ENCODE peak calls at places on chromosomes 1 and 21, in four cellular contexts. One of them, this sample, is unnamed. For H3K9me3 and H3K36me3, the result is how much of the 10 kb centered on the place peaks cover.

GRCh38 chr1:230797376-230798186 is 50.4 kb downstream of the CAPN9 start:
- DNase-seq in MM.1S: peak
- DNase-seq in transverse colon: peak
- DNase-seq in CD8-positive, alpha-beta memory T cell: no peak
- DNase-seq in this sample: no peak

GRCh38 chr1:161013591-161014513 is 7.1 kb downstream of the F11R start:
- DNase-seq in transverse colon: peak
- DNase-seq in MM.1S: peak
- DNase-seq in CD8-positive, alpha-beta memory T cell: peak
- DNase-seq in this sample: peak

GRCh38 chr1:34982820-34983376 is 2.2 kb downstream of the TMEM35B start:
- DNase-seq in CD8-positive, alpha-beta memory T cell: no peak
- DNase-seq in transverse colon: no peak
- DNase-seq in MM.1S: no peak
- DNase-seq in this sample: no peak

GRCh38 chr1:225998560-225999226 is 450 bp downstream of the SDE2 start:
- DNase-seq in CD8-positive, alpha-beta memory T cell: no peak
- DNase-seq in MM.1S: no peak
- DNase-seq in transverse colon: no peak
- DNase-seq in this sample: no peak

GRCh38 chr1:4128616-4129015 is 228.5 kb upstream of the C1orf174 start:
- DNase-seq in transverse colon: no peak
- DNase-seq in CD8-positive, alpha-beta memory T cell: no peak
- DNase-seq in MM.1S: no peak
- DNase-seq in this sample: peak

GRCh38 chr1:55280731-55281130 is 65.6 kb upstream of the USP24 start:
- DNase-seq in MM.1S: no peak
- DNase-seq in CD8-positive, alpha-beta memory T cell: no peak
- DNase-seq in transverse colon: no peak
- DNase-seq in this sample: no peak

GRCh38 chr21:26795398-26795790 is 49.8 kb downstream of the ADAMTS1 start:
- DNase-seq in MM.1S: no peak
- DNase-seq in transverse colon: no peak
- DNase-seq in CD8-positive, alpha-beta memory T cell: no peak
- DNase-seq in this sample: no peak

GRCh38 chr1:96730574-96731298 is 9.2 kb downstream of the PTBP2 start:
- DNase-seq in MM.1S: no peak
- DNase-seq in CD8-positive, alpha-beta memory T cell: no peak
- DNase-seq in transverse colon: no peak
- DNase-seq in this sample: no peak

GRCh38 chr21:38831526-38832467 is 26.1 kb downstream of the ETS2 start:
- DNase-seq in CD8-positive, alpha-beta memory T cell: no peak
- DNase-seq in MM.1S: peak
- DNase-seq in transverse colon: peak
- DNase-seq in this sample: no peak

GRCh38 chr1:118949317-118949716 is 38.8 kb downstream of the TBX15 start:
- DNase-seq in transverse colon: no peak
- DNase-seq in MM.1S: no peak
- DNase-seq in CD8-positive, alpha-beta memory T cell: no peak
- DNase-seq in this sample: no peak

GRCh38 chr1:54489627-54490240 is 58.3 kb upstream of the ACOT11 start:
- DNase-seq in CD8-positive, alpha-beta memory T cell: no peak
- DNase-seq in transverse colon: no peak
- DNase-seq in MM.1S: no peak
- DNase-seq in this sample: no peak

GRCh38 chr1:180594723-180595122 is 36.0 kb downstream of the OVAAL start:
- DNase-seq in MM.1S: no peak
- DNase-seq in transverse colon: no peak
- DNase-seq in CD8-positive, alpha-beta memory T cell: no peak
- DNase-seq in this sample: no peak

GRCh38 chr21:31905444-31906400 is 32.9 kb downstream of the HUNK start:
- DNase-seq in CD8-positive, alpha-beta memory T cell: no peak
- DNase-seq in MM.1S: no peak
- DNase-seq in transverse colon: no peak
- DNase-seq in this sample: no peak

GRCh38 chr1:151047591-151047924 is at the start of gene C1orf56:
- DNase-seq in transverse colon: peak
- DNase-seq in MM.1S: peak
- DNase-seq in CD8-positive, alpha-beta memory T cell: peak
- DNase-seq in this sample: peak

GRCh38 chr1:39497570-39497969 is 6.1 kb downstream of the BMP8A start:
- DNase-seq in MM.1S: no peak
- DNase-seq in transverse colon: no peak
- DNase-seq in CD8-positive, alpha-beta memory T cell: no peak
- DNase-seq in this sample: no peak

GRCh38 chr1:160085686-160086089 is 4.3 kb downstream of the KCNJ9 start:
- DNase-seq in MM.1S: peak
- DNase-seq in CD8-positive, alpha-beta memory T cell: peak
- DNase-seq in transverse colon: peak
- DNase-seq in this sample: peak

GRCh38 chr1:145784409-145784808 is 39.5 kb downstream of the RNF115 start:
- DNase-seq in CD8-positive, alpha-beta memory T cell: no peak
- DNase-seq in transverse colon: no peak
- DNase-seq in MM.1S: no peak
- DNase-seq in this sample: no peak

GRCh38 chr1:12532405-12533315 is 85.3 kb downstream of the DHRS3 start:
- DNase-seq in MM.1S: no peak
- DNase-seq in transverse colon: no peak
- DNase-seq in CD8-positive, alpha-beta memory T cell: no peak
- DNase-seq in this sample: no peak

GRCh38 chr21:44498965-44499560 is 40.9 kb downstream of the KRTAP10-1 start:
- DNase-seq in CD8-positive, alpha-beta memory T cell: no peak
- DNase-seq in MM.1S: no peak
- DNase-seq in transverse colon: peak
- DNase-seq in this sample: no peak

GRCh38 chr1:32464716-32465540 is at the start of gene ZBTB8B:
- DNase-seq in CD8-positive, alpha-beta memory T cell: no peak
- DNase-seq in transverse colon: peak
- DNase-seq in MM.1S: peak
- DNase-seq in this sample: peak

GRCh38 chr1:162984699-162985098 is 84.5 kb upstream of the RGS4 start:
- DNase-seq in transverse colon: no peak
- DNase-seq in CD8-positive, alpha-beta memory T cell: no peak
- DNase-seq in MM.1S: no peak
- DNase-seq in this sample: no peak

GRCh38 chr1:160367934-160368923 is 1.4 kb downstream of the NHLH1 start:
- DNase-seq in MM.1S: no peak
- DNase-seq in transverse colon: no peak
- DNase-seq in CD8-positive, alpha-beta memory T cell: no peak
- DNase-seq in this sample: no peak

GRCh38 chr1:27368872-27369703 is 2.3 kb upstream of the MAP3K6 start:
- DNase-seq in CD8-positive, alpha-beta memory T cell: no peak
- DNase-seq in MM.1S: no peak
- DNase-seq in transverse colon: no peak
- DNase-seq in this sample: no peak

GRCh38 chr1:2949966-2950925 is 71.0 kb upstream of the ACTRT2 start:
- DNase-seq in CD8-positive, alpha-beta memory T cell: no peak
- DNase-seq in MM.1S: no peak
- DNase-seq in transverse colon: no peak
- DNase-seq in this sample: peak

GRCh38 chr1:21620461-21620860 is 48.7 kb downstream of the RAP1GAP start:
- DNase-seq in transverse colon: no peak
- DNase-seq in CD8-positive, alpha-beta memory T cell: no peak
- DNase-seq in MM.1S: no peak
- DNase-seq in this sample: no peak

GRCh38 chr1:155002479-155003226 is at the start of gene ZBTB7B:
- DNase-seq in transverse colon: peak
- DNase-seq in CD8-positive, alpha-beta memory T cell: no peak
- DNase-seq in MM.1S: peak
- DNase-seq in this sample: peak

GRCh38 chr1:14647777-14648176 is 49.3 kb downstream of the KAZN start:
- DNase-seq in MM.1S: no peak
- DNase-seq in transverse colon: no peak
- DNase-seq in CD8-positive, alpha-beta memory T cell: no peak
- DNase-seq in this sample: no peak

GRCh38 chr1:8374812-8375211 is 56.9 kb downstream of the SLC45A1 start:
- DNase-seq in CD8-positive, alpha-beta memory T cell: no peak
- DNase-seq in MM.1S: no peak
- DNase-seq in transverse colon: peak
- DNase-seq in this sample: no peak

GRCh38 chr1:112618721-112619517 is at the start of gene ST7L:
- DNase-seq in MM.1S: peak
- DNase-seq in transverse colon: peak
- DNase-seq in CD8-positive, alpha-beta memory T cell: peak
- DNase-seq in this sample: peak

GRCh38 chr21:17911628-17912027 is 92.5 kb upstream of the C21orf91 start:
- DNase-seq in transverse colon: no peak
- DNase-seq in MM.1S: no peak
- DNase-seq in CD8-positive, alpha-beta memory T cell: no peak
- DNase-seq in this sample: no peak

GRCh38 chr1:205248793-205249601 is 21.3 kb downstream of the TMCC2 start:
- DNase-seq in CD8-positive, alpha-beta memory T cell: no peak
- DNase-seq in transverse colon: peak
- DNase-seq in MM.1S: no peak
- DNase-seq in this sample: peak

GRCh38 chr1:154866995-154867795 is 2.9 kb downstream of the KCNN3 start:
- DNase-seq in transverse colon: peak
- DNase-seq in CD8-positive, alpha-beta memory T cell: no peak
- DNase-seq in MM.1S: no peak
- DNase-seq in this sample: no peak

GRCh38 chr1:2980073-2980791 is 41.0 kb upstream of the ACTRT2 start:
- DNase-seq in MM.1S: no peak
- DNase-seq in transverse colon: no peak
- DNase-seq in CD8-positive, alpha-beta memory T cell: no peak
- DNase-seq in this sample: peak

GRCh38 chr1:159918041-159918917 is 7.0 kb downstream of the TAGLN2 start:
- DNase-seq in MM.1S: no peak
- DNase-seq in CD8-positive, alpha-beta memory T cell: no peak
- DNase-seq in transverse colon: no peak
- DNase-seq in this sample: peak

GRCh38 chr1:5481889-5482288 is 510.3 kb downstream of the NPHP4 start:
- DNase-seq in CD8-positive, alpha-beta memory T cell: peak
- DNase-seq in MM.1S: peak
- DNase-seq in transverse colon: no peak
- DNase-seq in this sample: peak

DNA sequence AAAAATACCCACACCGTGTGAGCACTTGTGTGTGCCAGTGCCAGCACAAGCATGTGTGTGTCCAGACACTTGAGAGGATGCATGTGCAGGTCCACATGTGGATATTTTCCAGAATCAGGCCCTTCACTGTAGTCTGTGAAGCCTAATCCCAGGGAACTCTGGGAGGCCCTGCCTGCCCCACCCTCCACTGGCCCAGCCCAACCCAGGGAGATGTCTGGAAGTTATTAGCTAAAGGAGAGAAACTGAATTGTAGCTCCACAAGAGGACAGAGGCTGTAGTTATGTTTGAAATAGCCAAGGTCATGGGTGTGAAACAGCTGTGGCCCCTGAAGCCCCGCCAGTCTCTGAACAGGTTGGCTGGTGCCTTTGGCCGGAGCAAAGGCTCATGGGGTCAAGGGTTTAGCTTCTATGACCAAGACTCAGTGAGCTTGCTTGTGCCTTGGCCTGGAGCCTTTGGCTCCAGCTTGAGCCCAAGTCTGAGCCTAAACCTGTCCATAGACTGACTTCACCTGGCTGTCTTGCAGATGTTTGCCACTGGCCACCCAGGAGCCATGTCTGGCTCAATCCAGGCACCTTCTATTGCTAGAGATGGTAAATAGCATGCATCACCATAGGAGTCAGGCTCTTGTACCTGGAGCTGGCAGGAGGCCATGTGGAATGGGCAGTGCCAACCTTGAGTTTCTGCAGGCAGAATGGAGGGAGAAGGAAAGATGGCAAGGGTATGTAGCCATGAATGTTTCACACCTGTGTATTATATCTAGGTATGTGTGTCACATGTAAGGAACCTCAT is 69.9 kb downstream of the TMEM53 start:
- DNase-seq in CD8-positive, alpha-beta memory T cell: no peak
- DNase-seq in MM.1S: no peak
- DNase-seq in transverse colon: peak
- DNase-seq in this sample: peak
- H3K27ac ChIP-seq in CD8-positive, alpha-beta memory T cell: no peak
- H3K27ac ChIP-seq in MM.1S: no peak
- H3K27ac ChIP-seq in transverse colon: no peak
- H3K27ac ChIP-seq in this sample: no peak

GRCh38 chr1:152760551-152761190 is 2.8 kb downstream of the KPRP start:
- DNase-seq in transverse colon: no peak
- DNase-seq in MM.1S: no peak
- DNase-seq in CD8-positive, alpha-beta memory T cell: no peak
- DNase-seq in this sample: no peak
- H3K9me3 ChIP-seq in transverse colon: under half
- H3K9me3 ChIP-seq in MM.1S: under half
- H3K9me3 ChIP-seq in CD8-positive, alpha-beta memory T cell: under half
- H3K9me3 ChIP-seq in this sample: under half

GRCh38 chr21:45516071-45516670 is 26.1 kb downstream of the SLC19A1 start:
- DNase-seq in CD8-positive, alpha-beta memory T cell: no peak
- DNase-seq in transverse colon: no peak
- DNase-seq in MM.1S: no peak
- DNase-seq in this sample: peak

GRCh38 chr21:45517249-45518065 is 24.8 kb downstream of the SLC19A1 start:
- DNase-seq in CD8-positive, alpha-beta memory T cell: no peak
- DNase-seq in transverse colon: no peak
- DNase-seq in MM.1S: no peak
- DNase-seq in this sample: peak

GRCh38 chr21:45521241-45521640 is 21.0 kb downstream of the SLC19A1 start:
- DNase-seq in transverse colon: no peak
- DNase-seq in MM.1S: no peak
- DNase-seq in CD8-positive, alpha-beta memory T cell: no peak
- DNase-seq in this sample: no peak

GRCh38 chr21:45516671-45517151 is 25.5 kb downstream of the SLC19A1 start:
- DNase-seq in MM.1S: no peak
- DNase-seq in transverse colon: no peak
- DNase-seq in CD8-positive, alpha-beta memory T cell: no peak
- DNase-seq in this sample: peak

DNA sequence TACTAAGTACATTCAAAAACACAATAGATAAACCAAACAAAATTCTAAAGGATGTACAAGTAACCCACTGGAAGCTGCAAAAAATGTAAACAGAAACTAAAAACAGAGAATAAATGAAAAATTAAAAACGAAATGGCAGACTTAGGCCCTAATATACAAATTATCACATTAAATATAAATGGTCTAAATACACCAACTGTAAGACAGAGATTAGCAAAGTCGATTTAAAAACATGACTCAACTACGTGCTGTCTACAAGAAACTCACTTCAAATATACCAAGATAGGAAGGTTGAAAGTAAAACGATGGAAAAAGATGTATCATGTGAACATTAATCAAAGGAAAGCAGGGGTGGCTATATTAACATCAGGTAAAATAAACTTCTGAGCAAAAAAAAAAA is 23.1 kb downstream of the SLC19A1 start:
- DNase-seq in transverse colon: no peak
- DNase-seq in CD8-positive, alpha-beta memory T cell: no peak
- DNase-seq in MM.1S: no peak
- DNase-seq in this sample: no peak
- H3K36me3 ChIP-seq in transverse colon: under half
- H3K36me3 ChIP-seq in CD8-positive, alpha-beta memory T cell: under half
- H3K36me3 ChIP-seq in MM.1S: under half
- H3K36me3 ChIP-seq in this sample: half or more

GRCh38 chr1:89855413-89856123 is 34.7 kb downstream of the LRRC8D start:
- DNase-seq in CD8-positive, alpha-beta memory T cell: no peak
- DNase-seq in transverse colon: no peak
- DNase-seq in MM.1S: no peak
- DNase-seq in this sample: no peak
- H3K27ac ChIP-seq in CD8-positive, alpha-beta memory T cell: peak
- H3K27ac ChIP-seq in transverse colon: no peak
- H3K27ac ChIP-seq in MM.1S: no peak
- H3K27ac ChIP-seq in this sample: peak

GRCh38 chr1:248752119-248752931 is 3.2 kb downstream of the LYPD8 start:
- DNase-seq in CD8-positive, alpha-beta memory T cell: no peak
- DNase-seq in transverse colon: no peak
- DNase-seq in MM.1S: no peak
- DNase-seq in this sample: no peak
- H3K9me3 ChIP-seq in CD8-positive, alpha-beta memory T cell: under half
- H3K9me3 ChIP-seq in transverse colon: under half
- H3K9me3 ChIP-seq in MM.1S: under half
- H3K9me3 ChIP-seq in this sample: under half

GRCh38 chr1:244854175-244854574 is 10.2 kb downstream of the HNRNPU start:
- DNase-seq in MM.1S: no peak
- DNase-seq in transverse colon: no peak
- DNase-seq in CD8-positive, alpha-beta memory T cell: no peak
- DNase-seq in this sample: no peak
- H3K36me3 ChIP-seq in MM.1S: half or more
- H3K36me3 ChIP-seq in transverse colon: under half
- H3K36me3 ChIP-seq in CD8-positive, alpha-beta memory T cell: half or more
- H3K36me3 ChIP-seq in this sample: half or more